ENCODE peak calls at places on chromosome 1, in ten cellular contexts. K is ovary; S is A549; V is esophagus squamous epithelium; G is tibial artery; B is IMR-90; T is aorta; H is CD4-positive, alpha-beta memory T cell; P is cardiac muscle cell; E is CD8-positive, alpha-beta T cell. W is an unnamed sample. For H3K4me1, the result is how much of the 10 kb centered on the place peaks cover.

GRCh38 chr1:21261551-21262281 is 28.5 kb downstream of the ECE1 start:
- DNase-seq in T (peak), S (peak), H (no peak), G (peak), P (peak), K (no peak), V (no peak), E (no peak), B (peak), W (peak)

GRCh38 chr1:180182721-180183311 is 28.1 kb downstream of the QSOX1 start:
- DNase-seq in T (peak), S (no peak), B (no peak), V (no peak), E (no peak), H (no peak), K (no peak), P (no peak), G (no peak), W (no peak)

GRCh38 chr1:160326393-160326792 is 16.7 kb downstream of the COPA start:
- DNase-seq in S (no peak), K (no peak), P (no peak), E (no peak), H (no peak), G (no peak), T (no peak), B (no peak), V (no peak), W (no peak)

GRCh38 chr1:6600410-6601048 is 2.1 kb downstream of the KLHL21 start:
- DNase-seq in V (no peak), S (no peak), E (no peak), H (no peak), K (peak), T (no peak), P (no peak), G (no peak), B (peak), W (no peak)

GRCh38 chr1:31549807-31550620 is 26.3 kb upstream of the TINAGL1 start:
- DNase-seq in B (no peak), T (no peak), H (no peak), G (no peak), S (no peak), P (peak), E (no peak), V (no peak), K (no peak), W (no peak)

GRCh38 chr1:198254521-198254920 is 97.7 kb downstream of the NEK7 start:
- DNase-seq in P (peak), K (no peak), B (no peak), G (no peak), S (no peak), V (no peak), T (no peak), E (no peak), H (no peak), W (no peak)

GRCh38 chr1:30410153-30410851 is 313.1 kb downstream of the MATN1 start:
- DNase-seq in E (no peak), V (no peak), H (no peak), G (no peak), T (peak), P (no peak), B (no peak), K (peak), S (no peak), W (no peak)

GRCh38 chr1:40039245-40039756 is 1.2 kb upstream of the CAP1 start:
- DNase-seq in E (no peak), P (no peak), V (no peak), S (peak), T (no peak), B (peak), K (no peak), H (peak), G (no peak), W (no peak)

GRCh38 chr1:26790551-26790953 is 2.8 kb downstream of the PIGV start:
- DNase-seq in B (no peak), P (no peak), G (no peak), E (no peak), H (no peak), K (no peak), S (no peak), V (no peak), T (no peak), W (no peak)

GRCh38 chr1:203346060-203346754 is 4.7 kb downstream of the FMOD start:
- DNase-seq in K (no peak), P (peak), S (no peak), G (no peak), V (no peak), E (no peak), H (no peak), B (no peak), T (no peak), W (no peak)

GRCh38 chr1:6771568-6771825 is 13.8 kb upstream of the CAMTA1 start:
- DNase-seq in H (no peak), T (no peak), S (no peak), V (no peak), G (no peak), B (no peak), P (no peak), E (no peak), K (no peak), W (no peak)

GRCh38 chr1:175188936-175189335 is 3.6 kb downstream of the KIAA0040 start:
- DNase-seq in E (peak), K (no peak), B (no peak), H (peak), T (no peak), V (no peak), G (peak), S (no peak), P (no peak), W (no peak)

GRCh38 chr1:14140800-14141526 is 441.0 kb downstream of the PRDM2 start:
- DNase-seq in K (peak), G (peak), H (no peak), T (peak), V (no peak), S (no peak), E (no peak), B (no peak), P (peak), W (no peak)

GRCh38 chr1:174656409-174657059 is 208.8 kb downstream of the GPR52 start:
- DNase-seq in V (no peak), S (no peak), G (no peak), P (no peak), E (no peak), H (no peak), B (no peak), T (no peak), K (no peak), W (no peak)

GRCh38 chr1:240492832-240493440 is 119.0 kb downstream of the GREM2 start:
- DNase-seq in G (no peak), S (peak), H (peak), E (no peak), P (peak), T (no peak), V (no peak), B (peak), K (peak), W (no peak)

GRCh38 chr1:235426143-235426542 is 58.9 kb downstream of the TBCE start:
- DNase-seq in T (no peak), H (no peak), G (no peak), P (no peak), S (no peak), E (no peak), V (no peak), K (no peak), B (no peak), W (no peak)

GRCh38 chr1:102726417-102726816 is 381.9 kb downstream of the COL11A1 start:
- DNase-seq in K (no peak), H (no peak), B (no peak), G (no peak), V (no peak), T (no peak), E (no peak), P (no peak), S (no peak), W (no peak)

GRCh38 chr1:244050835-244051444 is at the start of gene ZBTB18:
- DNase-seq in G (no peak), H (no peak), T (no peak), B (peak), P (peak), S (no peak), E (no peak), K (no peak), V (no peak), W (no peak)

GRCh38 chr1:231075497-231075896 is 35.4 kb upstream of the FAM89A start:
- DNase-seq in K (no peak), V (no peak), B (no peak), T (no peak), E (no peak), S (no peak), P (no peak), G (no peak), H (no peak), W (no peak)

GRCh38 chr1:46034601-46035516 is 97.6 kb downstream of the PIK3R3 start:
- DNase-seq in E (no peak), H (no peak), B (no peak), S (no peak), G (no peak), K (no peak), V (no peak), T (no peak), P (no peak), W (no peak)

GRCh38 chr1:161498646-161499045 is 6.6 kb upstream of the FCGR2A start:
- DNase-seq in E (no peak), V (no peak), B (no peak), T (no peak), S (no peak), G (no peak), K (no peak), P (no peak), H (no peak), W (no peak)

GRCh38 chr1:212754193-212754592 is 37.4 kb downstream of the NSL1 start:
- DNase-seq in H (no peak), B (no peak), S (no peak), G (no peak), K (no peak), V (no peak), T (no peak), E (no peak), P (no peak), W (no peak)

GRCh38 chr1:221747840-221748239 is 6.0 kb upstream of the DUSP10 start:
- DNase-seq in K (no peak), E (no peak), T (no peak), P (no peak), V (no peak), S (no peak), H (no peak), B (no peak), G (no peak), W (no peak)

GRCh38 chr1:19785660-19786059 is 14.1 kb downstream of the TMCO4 start:
- DNase-seq in T (no peak), B (no peak), S (no peak), H (no peak), G (no peak), E (no peak), V (no peak), P (no peak), K (no peak), W (no peak)

GRCh38 chr1:19792237-19793002 is 7.3 kb downstream of the TMCO4 start:
- DNase-seq in E (no peak), K (no peak), S (no peak), G (no peak), B (no peak), P (no peak), V (no peak), T (no peak), H (no peak), W (no peak)

DNA sequence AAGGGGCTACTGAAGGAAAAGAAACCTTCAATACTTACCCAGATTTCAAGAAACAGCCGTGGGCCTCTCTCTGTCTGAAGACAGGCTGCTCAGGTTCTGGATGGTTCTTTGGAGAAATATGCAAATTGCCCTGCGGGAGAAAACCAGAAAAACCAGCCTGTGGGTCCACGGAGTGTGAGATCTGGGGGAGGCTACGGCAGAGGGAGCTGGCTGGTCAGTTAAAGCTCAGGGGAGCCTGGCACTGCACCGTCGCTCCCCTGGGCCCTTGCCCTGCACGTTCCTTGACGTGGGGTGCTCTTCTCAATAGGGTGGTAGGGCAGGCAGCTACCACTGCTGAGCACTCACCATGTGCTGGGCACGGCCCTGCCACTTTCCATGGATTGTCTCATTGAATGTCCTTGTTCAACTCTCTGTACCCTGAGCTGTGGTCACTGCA is 12.7 kb downstream of the TMCO4 start:
- DNase-seq in S (no peak), V (no peak), T (no peak), G (no peak), P (no peak), K (no peak), E (no peak), B (no peak), H (no peak), W (no peak)
- H3K27ac ChIP-seq in S (no peak), V (no peak), T (no peak), G (no peak), P (no peak), K (no peak), E (no peak), B (no peak), H (no peak), W (no peak)

GRCh38 chr1:173438655-173439054 is 38.5 kb upstream of the PRDX6 start:
- DNase-seq in B (no peak), P (no peak), H (no peak), G (no peak), S (no peak), K (no peak), E (no peak), T (no peak), V (no peak), W (no peak)
- H3K4me1 ChIP-seq in B (under half), P (under half), H (under half), G (under half), S (under half), K (under half), E (under half), T (under half), V (under half), W (under half)

DNA sequence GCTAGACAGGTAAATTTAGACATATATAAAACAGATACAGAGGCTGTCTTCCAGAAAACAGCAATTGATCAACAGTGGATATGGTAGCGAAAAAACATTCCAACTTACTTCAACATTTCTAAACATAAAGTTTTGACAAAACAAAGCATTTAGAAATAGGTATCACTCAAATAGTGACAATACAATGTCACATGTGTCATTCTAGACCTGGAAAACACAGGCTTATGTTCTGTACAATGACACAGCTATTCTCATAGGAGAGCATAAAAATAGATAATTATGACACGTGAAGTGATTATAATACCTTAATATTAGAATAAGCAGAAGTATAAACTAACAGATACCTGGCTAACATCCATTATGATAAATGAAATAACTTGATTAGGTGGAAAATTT is 8.0 kb upstream of the DCAF6 start:
- DNase-seq in B (no peak), V (no peak), G (no peak), K (no peak), T (no peak), P (no peak), H (no peak), S (no peak), E (no peak), W (no peak)
- H3K4me3 ChIP-seq in B (no peak), V (no peak), G (no peak), K (no peak), T (no peak), P (no peak), H (no peak), S (peak), E (no peak), W (no peak)

GRCh38 chr1:226630592-226630991 is 82.0 kb downstream of the STUM start:
- DNase-seq in H (no peak), P (no peak), G (no peak), E (no peak), K (no peak), S (no peak), B (no peak), V (no peak), T (peak), W (no peak)
- H3K27ac ChIP-seq in H (no peak), P (no peak), G (no peak), E (no peak), K (no peak), S (no peak), B (no peak), V (peak), T (no peak), W (no peak)

GRCh38 chr1:9250336-9250585 is 15.7 kb downstream of the H6PD start:
- DNase-seq in K (no peak), P (peak), T (no peak), S (no peak), H (no peak), V (no peak), B (no peak), G (no peak), E (no peak), W (no peak)

GRCh38 chr1:9252999-9253398 is 18.4 kb downstream of the H6PD start:
- DNase-seq in G (no peak), V (no peak), B (no peak), S (no peak), K (no peak), E (no peak), T (peak), H (no peak), P (no peak), W (no peak)

GRCh38 chr1:9250586-9251381 is 16.2 kb downstream of the H6PD start:
- DNase-seq in G (no peak), S (no peak), V (no peak), H (no peak), K (peak), P (no peak), B (peak), T (peak), E (no peak), W (no peak)

GRCh38 chr1:9249534-9250335 is 15.2 kb downstream of the H6PD start:
- DNase-seq in E (no peak), H (peak), S (peak), T (peak), P (peak), K (peak), V (no peak), B (peak), G (peak), W (no peak)

DNA sequence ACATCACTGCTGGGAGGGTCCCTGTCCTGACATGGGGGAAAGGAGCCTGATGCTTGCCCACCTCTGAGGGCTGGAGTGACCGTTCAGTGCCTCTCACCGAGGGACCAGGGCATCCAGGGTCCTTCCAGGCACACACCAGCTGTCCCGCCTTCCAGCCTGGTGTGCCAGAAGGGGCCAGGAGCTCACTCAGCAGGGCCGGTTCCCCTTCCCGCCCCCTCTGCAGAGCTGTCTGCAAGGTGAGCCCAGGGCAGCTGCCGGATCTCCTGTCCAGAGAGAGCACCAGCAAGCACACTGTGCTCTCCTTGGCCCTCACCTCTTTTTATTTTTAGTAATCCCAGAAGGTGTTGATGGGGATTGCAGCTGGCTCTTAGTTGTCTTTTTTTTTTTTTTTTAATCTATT is 16.9 kb downstream of the H6PD start:
- DNase-seq in H (no peak), T (peak), V (no peak), S (no peak), B (no peak), G (no peak), E (no peak), P (no peak), K (no peak), W (no peak)
- H3K4me1 ChIP-seq in H (under half), T (under half), V (under half), S (under half), B (under half), G (under half), E (under half), P (under half), K (under half), W (under half)

DNA sequence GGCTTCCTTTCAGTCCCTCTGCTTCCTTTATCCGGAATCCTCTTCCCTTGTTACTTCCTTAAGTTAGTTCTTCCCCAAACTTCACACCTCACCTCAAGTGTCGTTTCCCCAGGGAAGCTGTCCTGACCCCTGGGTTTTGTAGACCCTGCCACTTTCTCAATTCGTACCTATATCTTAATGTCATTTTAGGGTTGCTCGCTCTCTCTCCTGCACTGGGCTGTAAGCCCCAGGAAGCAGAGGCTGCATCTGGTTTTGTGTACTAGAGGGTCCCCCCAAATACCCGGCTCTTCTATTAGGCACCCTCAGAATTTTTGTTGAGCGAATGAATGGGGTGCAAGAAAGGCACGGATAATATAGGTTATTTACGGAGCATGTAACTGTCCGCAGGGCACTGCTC is 603 bp upstream of the OPRD1 start:
- DNase-seq in K (no peak), G (no peak), S (no peak), H (no peak), T (no peak), B (no peak), E (no peak), P (no peak), V (no peak), W (no peak)
- H3K4me3 ChIP-seq in K (no peak), G (no peak), S (no peak), H (no peak), T (no peak), B (no peak), E (no peak), P (no peak), V (no peak), W (no peak)

GRCh38 chr1:66758247-66758755 is 6.0 kb downstream of the DYNLT5 start:
- DNase-seq in T (no peak), P (peak), G (no peak), V (no peak), E (no peak), S (no peak), H (no peak), K (no peak), B (peak), W (no peak)
- H3K27ac ChIP-seq in T (no peak), P (peak), G (no peak), V (no peak), E (no peak), S (no peak), H (no peak), K (no peak), B (no peak), W (no peak)

GRCh38 chr1:145979746-145980435 is 15.4 kb downstream of the POLR3GL start:
- DNase-seq in H (peak), V (no peak), B (no peak), T (no peak), E (no peak), S (no peak), G (peak), K (no peak), P (peak), W (no peak)
- H3K4me1 ChIP-seq in H (half or more), V (half or more), B (under half), T (under half), E (half or more), S (under half), G (half or more), K (under half), P (half or more), W (under half)

W was measured in SJSA1.